ENCODE peak calls at places on chromosome 4, in six cellular contexts. One of them, this sample, is unnamed. For H3K27me3, the result is how much of the 10 kb centered on the place peaks cover.

GRCh38 chr4:23369331-23369730 is 520.5 kb downstream of the PPARGC1A start:
- DNase-seq in gastrocnemius medialis: no peak
- DNase-seq in lower lobe of right lung: no peak
- DNase-seq in CD8-positive, alpha-beta T cell: no peak
- DNase-seq in stomach: no peak
- DNase-seq in cardiac muscle cell: no peak
- DNase-seq in this sample: no peak

GRCh38 chr4:128776794-128777216 is 32.7 kb upstream of the JADE1 start:
- DNase-seq in gastrocnemius medialis: no peak
- DNase-seq in lower lobe of right lung: peak
- DNase-seq in CD8-positive, alpha-beta T cell: no peak
- DNase-seq in stomach: peak
- DNase-seq in cardiac muscle cell: peak
- DNase-seq in this sample: no peak

GRCh38 chr4:183658362-183659028 is 490 bp downstream of the RWDD4 start:
- DNase-seq in gastrocnemius medialis: no peak
- DNase-seq in lower lobe of right lung: peak
- DNase-seq in CD8-positive, alpha-beta T cell: peak
- DNase-seq in stomach: no peak
- DNase-seq in cardiac muscle cell: peak
- DNase-seq in this sample: peak

GRCh38 chr4:30792616-30793015 is 72.4 kb downstream of the PCDH7 start:
- DNase-seq in gastrocnemius medialis: no peak
- DNase-seq in lower lobe of right lung: no peak
- DNase-seq in CD8-positive, alpha-beta T cell: no peak
- DNase-seq in stomach: no peak
- DNase-seq in cardiac muscle cell: no peak
- DNase-seq in this sample: no peak

GRCh38 chr4:6732441-6733357 is 16.7 kb downstream of the BLOC1S4 start:
- DNase-seq in gastrocnemius medialis: peak
- DNase-seq in lower lobe of right lung: peak
- DNase-seq in CD8-positive, alpha-beta T cell: no peak
- DNase-seq in stomach: peak
- DNase-seq in cardiac muscle cell: peak
- DNase-seq in this sample: no peak

GRCh38 chr4:186104114-186104894 is at the start of gene FAM149A:
- DNase-seq in gastrocnemius medialis: no peak
- DNase-seq in lower lobe of right lung: peak
- DNase-seq in CD8-positive, alpha-beta T cell: peak
- DNase-seq in stomach: peak
- DNase-seq in cardiac muscle cell: peak
- DNase-seq in this sample: peak

GRCh38 chr4:16078195-16078756 is 5.5 kb downstream of the PROM1 start:
- DNase-seq in gastrocnemius medialis: no peak
- DNase-seq in lower lobe of right lung: no peak
- DNase-seq in CD8-positive, alpha-beta T cell: no peak
- DNase-seq in stomach: no peak
- DNase-seq in cardiac muscle cell: no peak
- DNase-seq in this sample: no peak

GRCh38 chr4:102623622-102624021 is 122.5 kb downstream of the NFKB1 start:
- DNase-seq in gastrocnemius medialis: no peak
- DNase-seq in lower lobe of right lung: no peak
- DNase-seq in CD8-positive, alpha-beta T cell: no peak
- DNase-seq in stomach: no peak
- DNase-seq in cardiac muscle cell: peak
- DNase-seq in this sample: no peak

GRCh38 chr4:86891785-86892638 is at the start of gene C4orf36:
- DNase-seq in gastrocnemius medialis: peak
- DNase-seq in lower lobe of right lung: peak
- DNase-seq in CD8-positive, alpha-beta T cell: no peak
- DNase-seq in stomach: peak
- DNase-seq in cardiac muscle cell: peak
- DNase-seq in this sample: peak

GRCh38 chr4:140168474-140168873 is 14.5 kb upstream of the MAML3 start:
- DNase-seq in gastrocnemius medialis: no peak
- DNase-seq in lower lobe of right lung: no peak
- DNase-seq in CD8-positive, alpha-beta T cell: no peak
- DNase-seq in stomach: no peak
- DNase-seq in cardiac muscle cell: peak
- DNase-seq in this sample: no peak

GRCh38 chr4:128322986-128323385 is 35.4 kb upstream of the PGRMC2 start:
- DNase-seq in gastrocnemius medialis: no peak
- DNase-seq in lower lobe of right lung: no peak
- DNase-seq in CD8-positive, alpha-beta T cell: no peak
- DNase-seq in stomach: no peak
- DNase-seq in cardiac muscle cell: peak
- DNase-seq in this sample: no peak

GRCh38 chr4:8580321-8581093 is at the start of gene GPR78:
- DNase-seq in gastrocnemius medialis: no peak
- DNase-seq in lower lobe of right lung: peak
- DNase-seq in CD8-positive, alpha-beta T cell: peak
- DNase-seq in stomach: peak
- DNase-seq in cardiac muscle cell: peak
- DNase-seq in this sample: peak

GRCh38 chr4:7899184-7899583 is 40.5 kb downstream of the AFAP1 start:
- DNase-seq in gastrocnemius medialis: no peak
- DNase-seq in lower lobe of right lung: no peak
- DNase-seq in CD8-positive, alpha-beta T cell: no peak
- DNase-seq in stomach: no peak
- DNase-seq in cardiac muscle cell: no peak
- DNase-seq in this sample: no peak

GRCh38 chr4:139266583-139267257 is 13.3 kb downstream of the MGARP start:
- DNase-seq in gastrocnemius medialis: peak
- DNase-seq in lower lobe of right lung: peak
- DNase-seq in CD8-positive, alpha-beta T cell: peak
- DNase-seq in stomach: peak
- DNase-seq in cardiac muscle cell: peak
- DNase-seq in this sample: peak

DNA sequence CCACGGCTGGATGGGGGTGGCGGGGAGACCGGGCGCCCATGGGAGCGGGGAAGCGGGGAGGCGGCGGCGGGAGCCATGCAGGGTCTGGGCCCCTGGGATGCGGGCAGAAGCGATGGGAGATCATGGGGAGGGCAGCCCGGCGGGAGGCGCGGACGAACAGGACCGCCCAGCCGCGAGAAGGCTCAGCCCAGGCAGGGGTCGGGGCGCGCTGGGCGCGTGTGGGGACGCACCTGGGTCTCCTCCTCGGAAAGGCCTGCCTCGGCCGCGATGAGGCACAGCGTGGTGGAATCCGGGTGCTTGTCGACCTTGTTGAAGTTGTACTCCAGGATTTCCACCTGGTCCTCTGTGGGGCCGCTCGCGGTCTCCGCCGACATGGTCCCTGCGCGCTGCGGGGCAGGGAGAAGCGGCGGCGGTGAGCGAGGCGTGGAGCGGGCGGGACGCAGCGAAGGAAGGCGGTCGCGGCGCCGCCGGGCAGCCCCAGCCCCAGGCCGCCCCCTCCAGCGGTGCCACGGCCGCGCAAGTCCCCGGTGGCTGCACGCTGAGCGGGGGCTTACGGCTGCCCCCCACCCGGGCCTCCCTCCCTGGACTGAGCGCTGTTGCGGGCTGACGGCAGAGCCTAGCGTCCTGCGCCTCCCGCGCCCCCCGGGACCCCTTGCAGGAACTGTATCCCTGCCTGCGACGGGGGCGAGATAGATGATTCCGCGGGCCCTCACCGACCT is 25.3 kb downstream of the HOPX start:
- DNase-seq in gastrocnemius medialis: no peak
- DNase-seq in lower lobe of right lung: no peak
- DNase-seq in CD8-positive, alpha-beta T cell: peak
- DNase-seq in stomach: no peak
- DNase-seq in cardiac muscle cell: no peak
- DNase-seq in this sample: peak
- H3K27me3 ChIP-seq in gastrocnemius medialis: under half
- H3K27me3 ChIP-seq in lower lobe of right lung: under half
- H3K27me3 ChIP-seq in CD8-positive, alpha-beta T cell: under half
- H3K27me3 ChIP-seq in stomach: under half
- H3K27me3 ChIP-seq in cardiac muscle cell: half or more
- H3K27me3 ChIP-seq in this sample: under half

GRCh38 chr4:3486556-3487270 is 23.6 kb downstream of the DOK7 start:
- DNase-seq in gastrocnemius medialis: no peak
- DNase-seq in lower lobe of right lung: no peak
- DNase-seq in CD8-positive, alpha-beta T cell: no peak
- DNase-seq in stomach: no peak
- DNase-seq in cardiac muscle cell: no peak
- DNase-seq in this sample: no peak
- H3K27me3 ChIP-seq in gastrocnemius medialis: under half
- H3K27me3 ChIP-seq in lower lobe of right lung: half or more
- H3K27me3 ChIP-seq in CD8-positive, alpha-beta T cell: under half
- H3K27me3 ChIP-seq in stomach: under half
- H3K27me3 ChIP-seq in cardiac muscle cell: under half
- H3K27me3 ChIP-seq in this sample: under half

DNA sequence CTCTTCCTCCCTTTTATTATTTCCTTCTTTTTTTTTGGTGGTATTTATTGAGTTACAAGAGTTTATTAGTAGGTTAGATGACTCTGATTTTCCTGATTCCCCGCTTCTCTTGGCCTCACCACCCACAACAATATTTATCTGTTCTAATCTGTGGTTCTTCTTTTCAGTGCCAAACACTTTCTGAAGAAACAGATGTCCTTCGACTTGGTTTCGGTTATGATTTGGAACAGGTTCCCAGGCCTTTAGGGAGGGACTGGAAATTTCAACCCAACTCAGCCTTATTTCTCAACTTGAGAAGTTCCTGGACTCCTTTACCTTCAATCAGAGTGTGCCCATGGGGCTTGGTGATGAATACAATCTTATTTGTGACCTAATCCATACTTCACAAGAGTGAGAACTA is 108.1 kb downstream of the UCHL1 start:
- DNase-seq in gastrocnemius medialis: peak
- DNase-seq in lower lobe of right lung: no peak
- DNase-seq in CD8-positive, alpha-beta T cell: no peak
- DNase-seq in stomach: no peak
- DNase-seq in cardiac muscle cell: no peak
- DNase-seq in this sample: no peak
- H3K27me3 ChIP-seq in gastrocnemius medialis: under half
- H3K27me3 ChIP-seq in lower lobe of right lung: under half
- H3K27me3 ChIP-seq in CD8-positive, alpha-beta T cell: under half
- H3K27me3 ChIP-seq in stomach: under half
- H3K27me3 ChIP-seq in cardiac muscle cell: half or more
- H3K27me3 ChIP-seq in this sample: under half

DNA sequence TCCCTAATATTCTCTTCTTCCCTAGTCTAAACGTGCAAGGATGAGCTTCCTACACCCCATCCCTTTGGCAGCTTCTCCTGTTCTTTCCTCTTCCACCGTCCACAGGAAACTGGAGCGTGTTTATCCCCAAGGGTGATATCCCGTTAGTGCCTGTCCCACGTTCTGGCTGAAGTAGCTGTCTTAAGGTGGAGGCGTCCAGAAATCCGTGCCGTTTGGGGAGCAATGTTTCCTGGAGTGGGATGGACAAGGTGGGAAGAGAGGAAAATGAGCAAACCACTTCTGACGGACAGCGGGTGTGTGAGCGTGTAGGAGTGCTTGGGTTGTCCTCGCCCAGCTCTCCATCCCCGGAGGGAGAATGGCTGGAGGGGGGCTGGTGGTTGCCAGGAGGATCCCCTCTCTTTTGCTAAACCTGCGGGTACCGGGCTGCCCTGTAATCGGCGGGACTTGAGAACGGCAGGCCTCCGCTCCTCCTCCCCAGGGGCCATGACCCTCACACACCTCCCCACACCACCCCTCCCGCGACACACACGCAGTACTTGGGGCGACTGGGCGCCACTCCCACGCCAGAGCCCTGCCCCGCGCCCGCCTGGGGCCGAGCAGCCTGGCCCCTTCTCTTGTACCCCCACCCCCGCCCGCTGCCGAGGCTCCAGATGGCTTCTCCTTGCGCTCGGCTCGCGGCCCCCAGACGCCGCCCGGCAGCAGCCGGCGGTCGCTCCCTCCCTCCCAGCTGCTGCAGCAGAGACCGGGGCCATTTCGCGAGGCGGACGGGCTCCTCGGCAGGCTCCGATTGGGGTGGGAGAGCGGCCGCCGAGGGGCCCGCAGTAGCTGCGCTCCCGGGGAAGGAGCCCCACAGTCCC is 13.9 kb upstream of the PRDM8 start:
- DNase-seq in gastrocnemius medialis: no peak
- DNase-seq in lower lobe of right lung: peak
- DNase-seq in CD8-positive, alpha-beta T cell: peak
- DNase-seq in stomach: no peak
- DNase-seq in cardiac muscle cell: peak
- DNase-seq in this sample: no peak
- H3K27me3 ChIP-seq in gastrocnemius medialis: half or more
- H3K27me3 ChIP-seq in lower lobe of right lung: under half
- H3K27me3 ChIP-seq in CD8-positive, alpha-beta T cell: under half
- H3K27me3 ChIP-seq in stomach: under half
- H3K27me3 ChIP-seq in cardiac muscle cell: half or more
- H3K27me3 ChIP-seq in this sample: under half

GRCh38 chr4:84490663-84491062 is 8.4 kb downstream of the NKX6-1 start:
- DNase-seq in gastrocnemius medialis: no peak
- DNase-seq in lower lobe of right lung: no peak
- DNase-seq in CD8-positive, alpha-beta T cell: no peak
- DNase-seq in stomach: no peak
- DNase-seq in cardiac muscle cell: no peak
- DNase-seq in this sample: no peak
- H3K27me3 ChIP-seq in gastrocnemius medialis: half or more
- H3K27me3 ChIP-seq in lower lobe of right lung: half or more
- H3K27me3 ChIP-seq in CD8-positive, alpha-beta T cell: under half
- H3K27me3 ChIP-seq in stomach: under half
- H3K27me3 ChIP-seq in cardiac muscle cell: half or more
- H3K27me3 ChIP-seq in this sample: under half